ENCODE peak calls at places on chromosomes 16 and 17, in ten cellular contexts. One of them, this sample, is unnamed.

GRCh38 chr16:89586853-89587252 is 11.3 kb downstream of the CPNE7 start:
- DNase-seq in HepG2: no peak
- DNase-seq in K562: peak; percentile 89
- DNase-seq in transverse colon: peak; percentile 54
- DNase-seq in HCT116: no peak
- DNase-seq in GM12878: no peak
- DNase-seq in Panc1: no peak
- DNase-seq in esophagus muscularis mucosa: no peak
- DNase-seq in stomach: peak; percentile 57
- DNase-seq in prostate gland: no peak
- DNase-seq in this sample: no peak

GRCh38 chr16:81748476-81749198 is 30.5 kb upstream of the PLCG2 start:
- DNase-seq in stomach: no peak
- DNase-seq in HepG2: no peak
- DNase-seq in K562: no peak
- DNase-seq in esophagus muscularis mucosa: no peak
- DNase-seq in Panc1: no peak
- DNase-seq in GM12878: peak; percentile 47
- DNase-seq in transverse colon: no peak
- DNase-seq in prostate gland: no peak
- DNase-seq in HCT116: no peak
- DNase-seq in this sample: peak; percentile 40

GRCh38 chr16:85437161-85438052 is 175.7 kb upstream of the GSE1 start:
- DNase-seq in HepG2: no peak
- DNase-seq in HCT116: no peak
- DNase-seq in stomach: peak; percentile 84
- DNase-seq in Panc1: no peak
- DNase-seq in prostate gland: peak; percentile 83
- DNase-seq in transverse colon: peak; percentile 89
- DNase-seq in esophagus muscularis mucosa: no peak
- DNase-seq in GM12878: no peak
- DNase-seq in K562: peak; percentile 74
- DNase-seq in this sample: peak; percentile 90

GRCh38 chr16:68287276-68288251 is 23.2 kb downstream of the SLC7A6OS start:
- DNase-seq in HCT116: no peak
- DNase-seq in stomach: no peak
- DNase-seq in transverse colon: no peak
- DNase-seq in prostate gland: no peak
- DNase-seq in Panc1: no peak
- DNase-seq in GM12878: no peak
- DNase-seq in HepG2: no peak
- DNase-seq in K562: no peak
- DNase-seq in esophagus muscularis mucosa: no peak
- DNase-seq in this sample: no peak

GRCh38 chr16:11966173-11966572 is 1.2 kb downstream of the TNFRSF17 start:
- DNase-seq in HepG2: no peak
- DNase-seq in esophagus muscularis mucosa: no peak
- DNase-seq in K562: no peak
- DNase-seq in GM12878: peak; percentile 76
- DNase-seq in stomach: no peak
- DNase-seq in HCT116: no peak
- DNase-seq in prostate gland: no peak
- DNase-seq in transverse colon: no peak
- DNase-seq in Panc1: no peak
- DNase-seq in this sample: no peak

GRCh38 chr17:70169707-70170597 is 620 bp downstream of the KCNJ2 start:
- DNase-seq in HepG2: no peak
- DNase-seq in HCT116: no peak
- DNase-seq in prostate gland: no peak
- DNase-seq in stomach: no peak
- DNase-seq in transverse colon: no peak
- DNase-seq in esophagus muscularis mucosa: no peak
- DNase-seq in GM12878: no peak
- DNase-seq in Panc1: no peak
- DNase-seq in K562: no peak
- DNase-seq in this sample: peak; percentile 24

GRCh38 chr17:73203788-73204479 is 11.1 kb downstream of the COG1 start:
- DNase-seq in GM12878: no peak
- DNase-seq in stomach: no peak
- DNase-seq in prostate gland: no peak
- DNase-seq in transverse colon: no peak
- DNase-seq in Panc1: no peak
- DNase-seq in esophagus muscularis mucosa: no peak
- DNase-seq in K562: no peak
- DNase-seq in HepG2: peak; percentile 81
- DNase-seq in HCT116: no peak
- DNase-seq in this sample: no peak

GRCh38 chr16:87628940-87629339 is 26.6 kb downstream of the JPH3 start:
- DNase-seq in transverse colon: no peak
- DNase-seq in HepG2: no peak
- DNase-seq in esophagus muscularis mucosa: no peak
- DNase-seq in GM12878: no peak
- DNase-seq in Panc1: no peak
- DNase-seq in HCT116: no peak
- DNase-seq in K562: no peak
- DNase-seq in prostate gland: no peak
- DNase-seq in stomach: no peak
- DNase-seq in this sample: no peak

GRCh38 chr16:11799509-11800384 is 2.7 kb upstream of the ZC3H7A start:
- DNase-seq in GM12878: no peak
- DNase-seq in prostate gland: no peak
- DNase-seq in transverse colon: no peak
- DNase-seq in K562: no peak
- DNase-seq in HepG2: no peak
- DNase-seq in esophagus muscularis mucosa: no peak
- DNase-seq in stomach: no peak
- DNase-seq in Panc1: no peak
- DNase-seq in HCT116: no peak
- DNase-seq in this sample: no peak

GRCh38 chr17:17084941-17085340 is 42.7 kb downstream of the MPRIP start:
- DNase-seq in HCT116: no peak
- DNase-seq in transverse colon: peak; percentile 3
- DNase-seq in GM12878: no peak
- DNase-seq in Panc1: no peak
- DNase-seq in HepG2: no peak
- DNase-seq in prostate gland: no peak
- DNase-seq in K562: no peak
- DNase-seq in esophagus muscularis mucosa: no peak
- DNase-seq in stomach: no peak
- DNase-seq in this sample: no peak
- TF ChIP-seq POLR2AphosphoS5 in HCT116: no peak
- TF ChIP-seq POLR2AphosphoS5 in transverse colon: no peak
- TF ChIP-seq POLR2AphosphoS5 in GM12878: no peak
- TF ChIP-seq POLR2AphosphoS5 in Panc1: no peak
- TF ChIP-seq POLR2AphosphoS5 in HepG2: no peak
- TF ChIP-seq POLR2AphosphoS5 in prostate gland: no peak
- TF ChIP-seq POLR2AphosphoS5 in K562: no peak
- TF ChIP-seq POLR2AphosphoS5 in esophagus muscularis mucosa: no peak
- TF ChIP-seq POLR2AphosphoS5 in stomach: no peak
- TF ChIP-seq POLR2AphosphoS5 in this sample: no peak

GRCh38 chr17:31308935-31309334 is 4.9 kb downstream of the EVI2B start:
- DNase-seq in K562: no peak
- DNase-seq in prostate gland: no peak
- DNase-seq in transverse colon: no peak
- DNase-seq in GM12878: no peak
- DNase-seq in HepG2: no peak
- DNase-seq in stomach: no peak
- DNase-seq in Panc1: no peak
- DNase-seq in esophagus muscularis mucosa: no peak
- DNase-seq in HCT116: no peak
- DNase-seq in this sample: no peak

GRCh38 chr17:31308372-31308905 is 5.4 kb downstream of the EVI2B start:
- DNase-seq in HepG2: no peak
- DNase-seq in prostate gland: no peak
- DNase-seq in K562: peak; percentile 16
- DNase-seq in transverse colon: no peak
- DNase-seq in HCT116: no peak
- DNase-seq in esophagus muscularis mucosa: no peak
- DNase-seq in GM12878: no peak
- DNase-seq in stomach: no peak
- DNase-seq in Panc1: no peak
- DNase-seq in this sample: no peak

GRCh38 chr17:31310877-31311276 is 3.0 kb downstream of the EVI2B start:
- DNase-seq in HCT116: no peak
- DNase-seq in K562: no peak
- DNase-seq in Panc1: no peak
- DNase-seq in esophagus muscularis mucosa: no peak
- DNase-seq in transverse colon: peak; percentile 25
- DNase-seq in HepG2: no peak
- DNase-seq in stomach: no peak
- DNase-seq in GM12878: no peak
- DNase-seq in prostate gland: no peak
- DNase-seq in this sample: no peak

GRCh38 chr17:31309525-31309924 is 4.3 kb downstream of the EVI2B start:
- DNase-seq in esophagus muscularis mucosa: no peak
- DNase-seq in GM12878: peak; percentile 65
- DNase-seq in HCT116: no peak
- DNase-seq in K562: no peak
- DNase-seq in HepG2: no peak
- DNase-seq in stomach: no peak
- DNase-seq in Panc1: no peak
- DNase-seq in prostate gland: no peak
- DNase-seq in transverse colon: no peak
- DNase-seq in this sample: no peak

DNA sequence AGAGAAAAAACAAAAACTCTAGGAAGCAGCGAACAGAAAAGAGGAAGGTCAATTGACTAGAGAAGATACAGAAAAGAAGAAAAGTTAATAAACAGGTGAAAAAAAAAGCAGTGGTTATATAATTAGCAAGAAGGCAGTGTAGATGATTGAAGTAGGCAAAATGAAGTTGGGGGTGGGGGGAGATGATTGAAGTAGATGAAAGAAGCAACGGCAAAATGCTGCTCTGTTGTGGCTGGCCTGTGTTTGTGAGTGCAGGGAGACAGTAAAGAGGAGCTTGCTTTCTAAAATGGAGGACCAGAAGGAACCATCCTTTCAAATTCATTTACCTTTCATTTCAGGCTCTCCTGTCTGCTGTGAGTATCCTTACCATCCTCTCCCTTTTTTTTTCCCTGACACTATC is 3.6 kb downstream of the EVI2B start:
- DNase-seq in transverse colon: no peak
- DNase-seq in GM12878: no peak
- DNase-seq in K562: no peak
- DNase-seq in HCT116: no peak
- DNase-seq in stomach: no peak
- DNase-seq in esophagus muscularis mucosa: no peak
- DNase-seq in Panc1: no peak
- DNase-seq in HepG2: no peak
- DNase-seq in prostate gland: no peak
- DNase-seq in this sample: no peak
- H3K4me1 ChIP-seq in transverse colon: peaks cover 37% of the 10 kb centered on the region
- H3K4me1 ChIP-seq in GM12878: peaks cover 23% of the 10 kb centered on the region
- H3K4me1 ChIP-seq in K562: peaks cover 12% of the 10 kb centered on the region
- H3K4me1 ChIP-seq in HCT116: no peaks in the 10 kb centered on the region
- H3K4me1 ChIP-seq in stomach: no peaks in the 10 kb centered on the region
- H3K4me1 ChIP-seq in esophagus muscularis mucosa: no peaks in the 10 kb centered on the region
- H3K4me1 ChIP-seq in Panc1: peaks cover 4% of the 10 kb centered on the region
- H3K4me1 ChIP-seq in HepG2: no peaks in the 10 kb centered on the region
- H3K4me1 ChIP-seq in prostate gland: no peaks in the 10 kb centered on the region
- H3K4me1 ChIP-seq in this sample: peaks cover 5% of the 10 kb centered on the region

GRCh38 chr17:77668518-77668917 is 290.0 kb upstream of the TNRC6C start:
- DNase-seq in transverse colon: no peak
- DNase-seq in K562: no peak
- DNase-seq in Panc1: no peak
- DNase-seq in esophagus muscularis mucosa: no peak
- DNase-seq in stomach: no peak
- DNase-seq in GM12878: no peak
- DNase-seq in HCT116: no peak
- DNase-seq in HepG2: no peak
- DNase-seq in prostate gland: no peak
- DNase-seq in this sample: no peak

GRCh38 chr17:77665833-77666232 is 292.7 kb upstream of the TNRC6C start:
- DNase-seq in HCT116: no peak
- DNase-seq in prostate gland: no peak
- DNase-seq in K562: no peak
- DNase-seq in esophagus muscularis mucosa: no peak
- DNase-seq in GM12878: no peak
- DNase-seq in transverse colon: no peak
- DNase-seq in HepG2: no peak
- DNase-seq in Panc1: no peak
- DNase-seq in stomach: no peak
- DNase-seq in this sample: no peak

GRCh38 chr17:77667478-77667877 is 291.0 kb upstream of the TNRC6C start:
- DNase-seq in Panc1: no peak
- DNase-seq in K562: no peak
- DNase-seq in esophagus muscularis mucosa: no peak
- DNase-seq in transverse colon: no peak
- DNase-seq in HepG2: no peak
- DNase-seq in stomach: no peak
- DNase-seq in prostate gland: no peak
- DNase-seq in GM12878: no peak
- DNase-seq in HCT116: no peak
- DNase-seq in this sample: no peak

GRCh38 chr17:77666480-77666879 is 292.0 kb upstream of the TNRC6C start:
- DNase-seq in esophagus muscularis mucosa: no peak
- DNase-seq in stomach: no peak
- DNase-seq in K562: no peak
- DNase-seq in prostate gland: no peak
- DNase-seq in GM12878: no peak
- DNase-seq in HepG2: no peak
- DNase-seq in HCT116: no peak
- DNase-seq in transverse colon: no peak
- DNase-seq in Panc1: no peak
- DNase-seq in this sample: no peak

DNA sequence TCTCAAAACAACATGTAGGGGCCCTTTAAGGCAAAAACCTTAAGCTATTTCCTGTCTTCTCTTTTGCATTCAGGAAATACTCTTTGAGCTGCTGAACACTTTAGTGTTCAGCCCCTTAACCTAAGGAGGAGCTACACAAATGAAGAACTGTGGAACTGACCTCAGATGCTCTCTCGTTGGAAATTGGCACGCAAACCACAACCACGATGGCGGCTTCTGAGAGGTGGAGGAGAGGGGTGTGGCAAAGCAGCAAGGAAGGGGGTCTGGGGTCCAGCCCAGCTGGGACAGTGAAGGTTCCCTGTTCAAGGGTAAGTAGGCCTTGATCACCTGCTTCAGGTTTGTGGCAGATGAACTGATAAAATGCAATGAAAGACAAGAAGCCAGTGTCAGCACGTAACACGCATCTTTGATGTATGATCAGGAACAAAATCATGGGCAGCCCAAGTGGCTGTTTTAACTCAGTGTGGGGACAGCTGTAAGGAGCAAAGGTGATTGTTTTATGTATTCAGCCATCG is 291.6 kb upstream of the TNRC6C start:
- DNase-seq in K562: no peak
- DNase-seq in HepG2: no peak
- DNase-seq in prostate gland: no peak
- DNase-seq in transverse colon: peak; percentile 17
- DNase-seq in GM12878: no peak
- DNase-seq in stomach: no peak
- DNase-seq in Panc1: no peak
- DNase-seq in HCT116: no peak
- DNase-seq in esophagus muscularis mucosa: no peak
- DNase-seq in this sample: no peak
- TF ChIP-seq POLR2AphosphoS5 in K562: no peak
- TF ChIP-seq POLR2AphosphoS5 in HepG2: no peak
- TF ChIP-seq POLR2AphosphoS5 in prostate gland: no peak
- TF ChIP-seq POLR2AphosphoS5 in transverse colon: no peak
- TF ChIP-seq POLR2AphosphoS5 in GM12878: no peak
- TF ChIP-seq POLR2AphosphoS5 in stomach: no peak
- TF ChIP-seq POLR2AphosphoS5 in Panc1: no peak
- TF ChIP-seq POLR2AphosphoS5 in HCT116: no peak
- TF ChIP-seq POLR2AphosphoS5 in esophagus muscularis mucosa: no peak
- TF ChIP-seq POLR2AphosphoS5 in this sample: no peak

GRCh38 chr16:17444658-17445057 is 26.1 kb downstream of the XYLT1 start:
- DNase-seq in prostate gland: no peak
- DNase-seq in K562: no peak
- DNase-seq in transverse colon: no peak
- DNase-seq in GM12878: no peak
- DNase-seq in esophagus muscularis mucosa: no peak
- DNase-seq in Panc1: no peak
- DNase-seq in stomach: no peak
- DNase-seq in HepG2: no peak
- DNase-seq in HCT116: no peak
- DNase-seq in this sample: no peak
- H3K4me1 ChIP-seq in prostate gland: no peaks in the 10 kb centered on the region
- H3K4me1 ChIP-seq in K562: no peaks in the 10 kb centered on the region
- H3K4me1 ChIP-seq in transverse colon: peaks cover 10% of the 10 kb centered on the region
- H3K4me1 ChIP-seq in GM12878: peaks cover 18% of the 10 kb centered on the region
- H3K4me1 ChIP-seq in esophagus muscularis mucosa: peaks cover 15% of the 10 kb centered on the region
- H3K4me1 ChIP-seq in Panc1: no peaks in the 10 kb centered on the region
- H3K4me1 ChIP-seq in stomach: peaks cover 25% of the 10 kb centered on the region
- H3K4me1 ChIP-seq in HepG2: no peaks in the 10 kb centered on the region
- H3K4me1 ChIP-seq in HCT116: no peaks in the 10 kb centered on the region
- H3K4me1 ChIP-seq in this sample: peaks cover 12% of the 10 kb centered on the region